ENCODE peak calls at places on chromosomes 5 and 9, in ten cellular contexts. U is cardiac fibroblast, Y is cardiac muscle cell, T is left ventricle myocardium inferior, E is fibroblast of lung, P is coronary artery, F is HFFc6, K is BE2C, Q is GM12865, W is mucosa of descending colon. J is an unnamed sample.

GRCh38 chr5:143437666-143438273 is 34.3 kb upstream of the NR3C1 start:
- DNase-seq in Y (no peak), E (no peak), F (no peak), P (no peak), T (no peak), U (no peak), Q (no peak), W (no peak), K (no peak), J (no peak)

GRCh38 chr9:74407166-74407565 is 90.0 kb upstream of the RORB start:
- DNase-seq in Q (no peak), P (no peak), U (no peak), Y (no peak), W (no peak), T (no peak), E (no peak), K (no peak), F (no peak), J (no peak)

GRCh38 chr5:142896325-142897007 is 126.3 kb downstream of the ARHGAP26 start:
- DNase-seq in Q (no peak), Y (no peak), W (no peak), T (no peak), E (peak), P (no peak), F (no peak), K (no peak), U (no peak), J (no peak)

GRCh38 chr5:103469288-103470065 is 93.1 kb downstream of the NUDT12 start:
- DNase-seq in U (peak), Y (no peak), T (no peak), W (peak), F (peak), Q (no peak), E (peak), K (no peak), P (no peak), J (no peak)

GRCh38 chr5:116300016-116300601 is 215.3 kb downstream of the COMMD10 start:
- DNase-seq in Y (no peak), T (no peak), E (no peak), K (no peak), U (no peak), F (no peak), Q (no peak), P (no peak), W (no peak), J (no peak)

GRCh38 chr5:179872356-179873160 is 13.9 kb upstream of the MRNIP start:
- DNase-seq in U (no peak), K (no peak), E (no peak), W (no peak), T (no peak), Q (no peak), P (no peak), Y (no peak), F (no peak), J (no peak)

GRCh38 chr5:36369092-36369737 is 67.5 kb upstream of the RANBP3L start:
- DNase-seq in E (peak), K (no peak), Y (peak), W (peak), P (no peak), Q (no peak), F (peak), U (peak), T (no peak), J (peak)

GRCh38 chr5:132927355-132927754 is 36.1 kb downstream of the AFF4 start:
- DNase-seq in Y (no peak), F (no peak), T (no peak), E (no peak), U (no peak), W (no peak), K (no peak), Q (no peak), P (no peak), J (no peak)

GRCh38 chr5:151454166-151454565 is 6.8 kb downstream of the SLC36A1 start:
- DNase-seq in W (peak), E (no peak), P (no peak), T (no peak), Y (no peak), Q (no peak), U (no peak), K (no peak), F (no peak), J (peak)

GRCh38 chr5:133559960-133560359 is 52.4 kb downstream of the FSTL4 start:
- DNase-seq in E (no peak), Q (no peak), K (no peak), T (no peak), F (no peak), Y (no peak), U (no peak), W (no peak), P (no peak), J (no peak)

GRCh38 chr5:169029087-169029486 is 271.9 kb downstream of the SLIT3 start:
- DNase-seq in T (no peak), F (no peak), Y (peak), W (no peak), K (no peak), P (no peak), U (peak), E (peak), Q (no peak), J (no peak)

GRCh38 chr9:88733651-88734470 is 198.9 kb downstream of the NXNL2 start:
- DNase-seq in E (peak), W (no peak), K (no peak), P (peak), Q (no peak), F (peak), U (peak), T (peak), Y (peak), J (peak)

GRCh38 chr5:119318256-119318914 is 37.4 kb upstream of the TNFAIP8 start:
- DNase-seq in W (no peak), P (no peak), Y (no peak), U (no peak), T (no peak), Q (peak), K (no peak), E (no peak), F (no peak), J (no peak)

GRCh38 chr5:105982526-105982925 is 1688.2 kb downstream of the EFNA5 start:
- DNase-seq in T (peak), Q (no peak), Y (no peak), U (no peak), F (no peak), K (no peak), P (no peak), W (no peak), E (no peak), J (no peak)

GRCh38 chr9:88995205-88995604 is 3.9 kb downstream of the S1PR3 start:
- DNase-seq in P (peak), W (no peak), U (no peak), T (no peak), F (no peak), E (no peak), K (no peak), Y (no peak), Q (no peak), J (no peak)

GRCh38 chr5:81904166-81904565 is 67.7 kb upstream of the ATG10 start:
- DNase-seq in K (no peak), U (no peak), Q (no peak), Y (no peak), F (no peak), W (no peak), T (no peak), E (no peak), P (no peak), J (no peak)

GRCh38 chr5:125176005-125176390 is 429.6 kb upstream of the ZNF608 start:
- DNase-seq in U (no peak), Y (no peak), T (no peak), W (peak), Q (no peak), F (no peak), P (no peak), K (no peak), E (no peak), J (no peak)

GRCh38 chr5:59460368-59461153 is 433.0 kb downstream of the PDE4D start:
- DNase-seq in Y (no peak), Q (no peak), E (no peak), P (no peak), T (no peak), F (no peak), W (no peak), K (no peak), U (no peak), J (peak)

GRCh38 chr9:12648921-12649320 is 44.3 kb upstream of the TYRP1 start:
- DNase-seq in U (no peak), Y (no peak), T (no peak), F (no peak), Q (no peak), P (no peak), W (no peak), E (no peak), K (no peak), J (no peak)

GRCh38 chr5:94891565-94892362 is 273.3 kb downstream of the SLF1 start:
- DNase-seq in Y (no peak), U (no peak), E (no peak), Q (no peak), W (no peak), F (no peak), P (no peak), T (no peak), K (no peak), J (no peak)

GRCh38 chr5:52864376-52864775 is 76.7 kb downstream of the ITGA1 start:
- DNase-seq in F (peak), W (no peak), Y (peak), Q (no peak), E (peak), K (no peak), U (peak), T (no peak), P (no peak), J (peak)

GRCh38 chr9:132039284-132039683 is 40.4 kb downstream of the MED27 start:
- DNase-seq in U (no peak), F (no peak), K (no peak), E (no peak), T (no peak), Q (no peak), P (no peak), Y (no peak), W (no peak), J (no peak)

GRCh38 chr9:124659099-124659659 is 111.9 kb downstream of the NR6A1 start:
- DNase-seq in K (peak), Q (peak), U (peak), W (peak), T (peak), F (peak), Y (peak), P (peak), E (peak), J (peak)

GRCh38 chr5:14202462-14202861 is 59.3 kb downstream of the TRIO start:
- DNase-seq in Q (peak), U (peak), P (no peak), W (no peak), T (no peak), Y (peak), K (no peak), F (no peak), E (peak), J (no peak)

DNA sequence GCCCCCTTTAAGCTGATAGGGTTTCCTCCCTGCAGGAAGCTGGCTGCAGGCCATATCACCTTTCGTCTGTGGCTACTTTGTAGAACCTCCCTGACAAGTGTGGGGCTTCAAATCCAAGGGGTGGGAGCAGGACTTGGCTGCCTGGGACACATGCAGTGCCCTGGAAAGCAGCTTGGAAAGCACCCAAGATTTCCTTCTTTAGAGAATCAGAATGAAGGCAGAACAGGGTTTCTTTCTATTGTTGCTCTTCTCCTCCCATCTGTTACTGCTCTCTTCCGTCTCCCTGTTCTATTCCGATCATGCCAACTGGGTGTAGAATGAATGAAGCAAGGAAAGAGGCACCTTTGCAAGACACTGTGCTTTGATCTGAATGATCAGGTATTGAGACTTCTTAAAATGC is 282.2 kb downstream of the MED10 start:
- DNase-seq in Q (no peak), Y (no peak), E (no peak), U (no peak), W (no peak), K (no peak), T (no peak), P (no peak), F (no peak), J (no peak)
- TF ChIP-seq CTCF in Q (no peak), Y (no peak), E (no peak), U (no peak), W (no peak), K (no peak), T (no peak), P (no peak), F (no peak), J (no peak)

GRCh38 chr5:136226401-136226800 is 33.4 kb upstream of the SMIM32 start:
- DNase-seq in T (no peak), U (no peak), Q (no peak), F (no peak), P (no peak), Y (no peak), K (no peak), W (no peak), E (no peak), J (no peak)
- TF ChIP-seq CTCF in T (no peak), U (no peak), Q (no peak), F (no peak), P (no peak), Y (no peak), K (no peak), W (no peak), E (no peak), J (no peak)

GRCh38 chr5:76571595-76571994 is 51.6 kb downstream of the F2RL2 start:
- DNase-seq in U (no peak), T (no peak), K (no peak), W (no peak), F (no peak), Q (no peak), P (no peak), E (no peak), Y (no peak), J (no peak)
- TF ChIP-seq CTCF in U (no peak), T (peak), K (no peak), W (no peak), F (peak), Q (peak), P (no peak), E (no peak), Y (peak), J (no peak)

GRCh38 chr9:109473329-109473728 is 24.8 kb downstream of the PTPN3 start:
- DNase-seq in F (no peak), T (peak), U (no peak), E (no peak), Q (no peak), W (no peak), K (no peak), P (no peak), Y (no peak), J (no peak)
- TF ChIP-seq CTCF in F (no peak), T (no peak), U (no peak), E (no peak), Q (no peak), W (no peak), K (no peak), P (no peak), Y (no peak), J (no peak)

DNA sequence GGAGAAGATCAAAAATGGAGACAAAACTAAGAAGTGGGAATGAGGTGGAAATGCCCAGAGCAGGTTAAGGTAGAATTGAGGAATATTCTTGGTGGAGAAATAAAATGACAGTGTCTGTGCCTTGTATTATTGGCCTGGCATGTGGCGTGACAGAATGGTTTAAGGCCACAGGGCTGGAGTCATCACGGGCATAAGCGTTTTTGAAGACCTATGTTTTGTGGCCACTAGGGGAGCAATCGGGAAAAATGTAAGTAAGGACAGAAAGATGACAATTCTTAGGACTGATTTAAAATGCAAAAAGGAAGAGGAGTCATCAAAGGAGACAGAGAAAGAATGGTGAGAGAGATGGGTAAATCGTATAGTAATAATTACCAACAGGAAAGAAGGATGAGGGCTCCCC is 72.2 kb upstream of the EPB41L4A start:
- DNase-seq in K (peak), E (no peak), Q (peak), Y (no peak), U (no peak), W (peak), P (no peak), T (no peak), F (no peak), J (peak)
- TF ChIP-seq CTCF in K (peak), E (peak), Q (peak), Y (peak), U (peak), W (no peak), P (no peak), T (peak), F (peak), J (peak)

GRCh38 chr9:14747116-14747515 is 24.6 kb upstream of the CER1 start:
- DNase-seq in K (no peak), P (no peak), Q (no peak), U (no peak), F (no peak), T (no peak), E (no peak), W (no peak), Y (no peak), J (peak)

GRCh38 chr9:14744768-14745167 is 22.2 kb upstream of the CER1 start:
- DNase-seq in F (no peak), P (no peak), Q (no peak), K (no peak), W (no peak), Y (no peak), T (no peak), U (no peak), E (no peak), J (no peak)

GRCh38 chr9:14749738-14750137 is 27.2 kb upstream of the CER1 start:
- DNase-seq in K (no peak), E (no peak), P (no peak), U (no peak), T (no peak), W (no peak), Q (no peak), Y (no peak), F (no peak), J (no peak)

GRCh38 chr9:14748373-14748772 is 25.8 kb upstream of the CER1 start:
- DNase-seq in U (no peak), F (no peak), K (no peak), Y (no peak), T (no peak), E (no peak), Q (no peak), P (no peak), W (no peak), J (no peak)

GRCh38 chr9:14746655-14747054 is 24.1 kb upstream of the CER1 start:
- DNase-seq in P (no peak), Q (no peak), W (no peak), K (no peak), U (peak), Y (peak), F (no peak), E (no peak), T (no peak), J (no peak)
- TF ChIP-seq CTCF in P (no peak), Q (no peak), W (no peak), K (no peak), U (no peak), Y (no peak), F (no peak), E (no peak), T (no peak), J (no peak)

J was measured in MCF 10A.